ENCODE peak calls at places on chromosomes 3 and 15, in five cellular contexts. B, U, M, G and F are unnamed samples.

GRCh38 chr15:37135225-37135624 is 34.9 kb upstream of the MEIS2 start:
- DNase-seq in B (no peak), M (no peak), G (peak), U (no peak), F (no peak)

GRCh38 chr3:73547427-73548036 is 77.2 kb downstream of the PDZRN3 start:
- DNase-seq in B (no peak), G (no peak), U (peak), M (no peak), F (no peak)

GRCh38 chr3:187006884-187007630 is 76.7 kb downstream of the ST6GAL1 start:
- DNase-seq in M (no peak), B (no peak), G (no peak), U (peak), F (no peak)

GRCh38 chr15:71635735-71636134 is 174.6 kb upstream of the NR2E3 start:
- DNase-seq in B (no peak), M (no peak), G (no peak), U (no peak), F (no peak)

GRCh38 chr3:100245932-100246331 is 14.9 kb upstream of the TBC1D23 start:
- DNase-seq in U (peak), G (no peak), M (no peak), B (no peak), F (no peak)

GRCh38 chr15:32030795-32031194 is 480 bp downstream of the CHRNA7 start:
- DNase-seq in U (no peak), B (no peak), M (no peak), G (no peak), F (peak)

GRCh38 chr3:30964612-30965011 is 70.2 kb upstream of the GADL1 start:
- DNase-seq in M (peak), G (no peak), U (no peak), B (no peak), F (no peak)

GRCh38 chr15:80834906-80835305 is 55.7 kb downstream of the CEMIP start:
- DNase-seq in M (no peak), U (no peak), B (no peak), G (no peak), F (no peak)

GRCh38 chr3:82058809-82059208 is 297.4 kb upstream of the GBE1 start:
- DNase-seq in B (no peak), G (no peak), M (no peak), U (no peak), F (no peak)

GRCh38 chr3:81743096-81744025 is 18.1 kb downstream of the GBE1 start:
- DNase-seq in M (no peak), G (peak), B (peak), U (peak), F (no peak)

GRCh38 chr3:99114565-99115291 is 213.2 kb upstream of the DCBLD2 start:
- DNase-seq in B (no peak), M (no peak), U (peak), G (no peak), F (peak)

GRCh38 chr3:143252931-143253330 is 133.4 kb downstream of the CHST2 start:
- DNase-seq in G (no peak), B (no peak), M (no peak), U (no peak), F (no peak)

GRCh38 chr3:119239421-119239820 is 1.3 kb downstream of the B4GALT4 start:
- DNase-seq in M (no peak), B (no peak), G (no peak), U (no peak), F (no peak)

GRCh38 chr3:147015334-147015733 is 391.0 kb downstream of the ZIC4 start:
- DNase-seq in G (no peak), M (no peak), U (no peak), B (no peak), F (no peak)

GRCh38 chr3:38511546-38511945 is 15.4 kb downstream of the EXOG start:
- DNase-seq in M (no peak), U (no peak), G (no peak), B (no peak), F (no peak)

GRCh38 chr15:34049096-34049495 is 10.1 kb upstream of the AVEN start:
- DNase-seq in M (no peak), B (no peak), U (peak), G (no peak), F (no peak)

GRCh38 chr15:70799667-70800450 is 36.5 kb upstream of the UACA start:
- DNase-seq in M (no peak), B (no peak), U (peak), G (no peak), F (no peak)

GRCh38 chr3:112632596-112632995 is 8.3 kb downstream of the CCDC80 start:
- DNase-seq in U (peak), B (no peak), G (no peak), M (no peak), F (no peak)

GRCh38 chr3:113552851-113553250 is 20.5 kb downstream of the SIDT1 start:
- DNase-seq in M (no peak), G (no peak), U (no peak), B (no peak), F (no peak)

GRCh38 chr3:128380719-128381118 is 86.0 kb downstream of the DNAJB8 start:
- DNase-seq in M (no peak), G (peak), U (no peak), B (no peak), F (no peak)

GRCh38 chr3:176097036-176097435 is 1100.2 kb downstream of the TBL1XR1 start:
- DNase-seq in U (no peak), B (no peak), M (no peak), G (no peak), F (no peak)

GRCh38 chr3:119774419-119774818 is 7.5 kb upstream of the NR1I2 start:
- DNase-seq in M (peak), U (no peak), G (no peak), B (no peak), F (no peak)

GRCh38 chr15:35630570-35630969 is 84.6 kb upstream of the DPH6 start:
- DNase-seq in G (no peak), U (no peak), B (no peak), M (no peak), F (no peak)
- TF ChIP-seq SMC3 in G (no peak), U (no peak), B (no peak), M (no peak), F (no peak)

GRCh38 chr15:65303687-65304392 is 637 bp upstream of the RNU5B-1 start:
- DNase-seq in G (no peak), B (no peak), U (peak), M (no peak), F (peak)
- TF ChIP-seq RCOR1 in G (no peak), B (no peak), U (no peak), M (no peak), F (no peak)

GRCh38 chr3:66355394-66355793 is 134.6 kb downstream of the SLC25A26 start:
- DNase-seq in U (no peak), G (no peak), B (no peak), M (no peak), F (no peak)

GRCh38 chr3:66354561-66354960 is 133.8 kb downstream of the SLC25A26 start:
- DNase-seq in M (no peak), B (no peak), G (no peak), U (no peak), F (no peak)

GRCh38 chr3:66353039-66353438 is 132.2 kb downstream of the SLC25A26 start:
- DNase-seq in M (no peak), G (no peak), B (no peak), U (no peak), F (no peak)

GRCh38 chr3:66354001-66354400 is 133.2 kb downstream of the SLC25A26 start:
- DNase-seq in G (no peak), U (peak), M (no peak), B (no peak), F (no peak)

GRCh38 chr3:66353530-66353929 is 132.7 kb downstream of the SLC25A26 start:
- DNase-seq in G (no peak), U (peak), M (no peak), B (no peak), F (no peak)
- TF ChIP-seq SMC3 in G (no peak), U (no peak), M (no peak), B (no peak), F (no peak)

DNA sequence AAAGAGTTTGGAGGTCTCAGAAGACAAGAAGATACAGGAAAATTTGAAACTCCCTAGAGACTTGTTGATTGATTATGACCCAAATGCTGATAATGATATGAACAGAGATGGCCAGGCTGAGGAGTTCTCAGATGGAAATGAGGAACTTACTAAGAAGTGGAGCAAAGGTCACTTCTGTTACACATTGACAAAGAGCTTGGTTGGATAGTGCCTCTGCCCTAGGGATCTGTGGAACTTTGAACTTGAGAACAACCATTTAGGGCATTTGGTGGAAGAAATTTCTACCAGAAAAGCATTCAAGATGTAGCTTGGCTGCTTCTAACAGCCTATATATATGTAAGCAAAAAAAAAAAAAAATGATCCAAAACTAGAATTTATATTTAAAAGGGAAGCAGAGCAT is 48.9 kb upstream of the NAALADL2 start:
- DNase-seq in B (no peak), G (no peak), U (no peak), M (no peak), F (no peak)
- TF ChIP-seq RCOR1 in B (no peak), G (no peak), U (no peak), M (no peak), F (no peak)

GRCh38 chr15:67569668-67570067 is 27.2 kb downstream of the MAP2K5 start:
- DNase-seq in G (no peak), B (no peak), U (no peak), M (no peak), F (no peak)

GRCh38 chr15:67563961-67564570 is 21.6 kb downstream of the MAP2K5 start:
- DNase-seq in U (no peak), M (no peak), B (no peak), G (no peak), F (no peak)

GRCh38 chr15:67560320-67560719 is 17.8 kb downstream of the MAP2K5 start:
- DNase-seq in M (no peak), U (no peak), B (no peak), G (no peak), F (no peak)

GRCh38 chr15:67563092-67563491 is 20.6 kb downstream of the MAP2K5 start:
- DNase-seq in M (no peak), U (no peak), B (no peak), G (no peak), F (no peak)

DNA sequence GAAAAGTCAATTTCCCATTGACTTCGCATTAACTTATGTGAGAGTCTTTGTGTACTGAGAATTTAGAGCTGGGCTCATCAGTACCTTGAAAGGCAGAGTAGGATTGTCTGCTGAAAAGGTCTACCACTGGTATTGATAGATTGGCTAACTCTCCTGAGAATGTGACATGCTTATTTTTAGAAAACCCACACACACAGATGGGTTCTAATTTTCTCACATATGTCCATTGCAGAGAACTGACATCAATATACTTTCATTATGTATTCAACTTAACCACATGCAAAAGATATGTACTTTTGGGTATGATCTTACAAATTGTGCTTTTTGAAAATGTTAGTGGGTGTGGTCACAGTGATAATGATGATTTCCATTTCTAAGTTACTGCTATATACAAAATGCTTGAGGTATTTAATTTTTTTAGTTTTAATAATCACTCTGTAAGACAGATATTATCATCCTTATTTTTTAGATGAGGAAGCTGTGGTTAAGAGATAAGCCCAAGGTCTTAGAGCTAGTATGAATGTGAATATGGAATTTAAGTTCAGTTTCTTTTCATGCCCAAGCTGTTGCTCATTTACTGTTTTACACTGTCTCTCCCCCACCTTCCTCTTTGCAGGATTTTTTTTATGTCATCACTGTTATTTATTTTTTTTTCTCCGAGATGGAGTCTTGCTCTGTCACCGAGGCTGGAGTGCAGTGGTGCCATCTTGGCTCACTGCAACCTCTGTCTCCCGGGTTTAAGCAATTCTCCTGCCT is 22.3 kb downstream of the MAP2K5 start:
- DNase-seq in M (peak), U (peak), B (no peak), G (no peak), F (no peak)
- TF ChIP-seq SMC3 in M (no peak), U (no peak), B (no peak), G (no peak), F (no peak)

DNA sequence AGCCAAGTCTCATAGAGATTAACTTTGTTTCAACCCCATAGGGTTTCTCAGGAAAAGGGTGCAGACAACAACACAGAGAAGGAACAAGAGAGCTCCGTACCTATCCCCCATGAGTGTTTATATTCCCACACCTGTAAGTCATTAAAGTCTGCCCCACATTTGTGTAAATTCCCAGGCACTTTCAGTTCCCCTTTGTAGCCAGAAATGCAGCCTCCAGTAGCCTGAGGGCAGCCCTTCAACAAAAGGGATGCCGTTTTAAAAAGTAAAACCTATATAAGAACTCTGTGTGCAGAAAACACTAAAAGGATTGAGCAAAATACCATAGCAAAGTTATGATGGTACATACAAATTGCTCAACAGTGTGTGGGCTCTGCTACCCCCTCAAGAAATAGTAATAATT is 59.7 kb upstream of the TMEM108 start:
- DNase-seq in B (no peak), M (no peak), U (no peak), G (no peak), F (no peak)
- TF ChIP-seq RCOR1 in B (no peak), M (no peak), U (no peak), G (no peak), F (no peak)

GRCh38 chr3:16587047-16587702 is 18.0 kb downstream of the DAZL start:
- DNase-seq in U (peak), B (no peak), G (no peak), M (no peak), F (no peak)

GRCh38 chr3:16589867-16590624 is 15.2 kb downstream of the DAZL start:
- DNase-seq in G (no peak), B (no peak), U (no peak), M (peak), F (no peak)

GRCh38 chr3:16583551-16583950 is 21.7 kb downstream of the DAZL start:
- DNase-seq in M (no peak), U (no peak), G (no peak), B (no peak), F (no peak)

GRCh38 chr3:16589120-16589519 is 16.1 kb downstream of the DAZL start:
- DNase-seq in U (no peak), B (no peak), M (no peak), G (no peak), F (no peak)

GRCh38 chr3:16587703-16588070 is 17.5 kb downstream of the DAZL start:
- DNase-seq in M (no peak), U (peak), G (no peak), B (no peak), F (no peak)
- TF ChIP-seq SMC3 in M (no peak), U (no peak), G (no peak), B (no peak), F (no peak)

GRCh38 chr15:40844543-40844981 is 714 bp downstream of the SPINT1 start:
- DNase-seq in M (no peak), B (no peak), U (no peak), G (no peak), F (peak)
- TF ChIP-seq RCOR1 in M (no peak), B (no peak), U (no peak), G (no peak), F (no peak)

GRCh38 chr3:47406762-47407149 is 25.9 kb downstream of the PTPN23 start:
- DNase-seq in G (no peak), M (no peak), U (no peak), B (no peak), F (no peak)

GRCh38 chr3:47404420-47404819 is 23.6 kb downstream of the PTPN23 start:
- DNase-seq in B (no peak), M (no peak), U (no peak), G (no peak), F (no peak)

GRCh38 chr3:47407896-47408838 is 27.3 kb downstream of the PTPN23 start:
- DNase-seq in G (no peak), U (no peak), M (no peak), B (no peak), F (no peak)

GRCh38 chr3:47405820-47406761 is 25.3 kb downstream of the PTPN23 start:
- DNase-seq in B (no peak), G (peak), U (no peak), M (no peak), F (no peak)

GRCh38 chr3:47404955-47405790 is 24.4 kb downstream of the PTPN23 start:
- DNase-seq in U (no peak), M (no peak), B (no peak), G (no peak), F (peak)
- TF ChIP-seq SMC3 in U (no peak), M (no peak), B (no peak), G (no peak), F (no peak)

GRCh38 chr15:76866716-76867321 is 38.3 kb downstream of the SCAPER start:
- DNase-seq in M (no peak), U (peak), G (peak), B (peak), F (peak)
- TF ChIP-seq RCOR1 in M (no peak), U (no peak), G (no peak), B (no peak), F (no peak)